ENCODE peak calls at places on chromosomes 7 and 10, in nine cellular contexts. X is OCI-LY7, J is RWPE1, B is cardiac muscle cell, T is brain microvascular endothelial cell, Y is tibial artery, O is lower lobe of right lung, R is SK-N-SH, M is Panc1. D is an unnamed sample.

GRCh38 chr7:1455241-1455939 is 3.9 kb downstream of the MICALL2 start:
- DNase-seq in T (no peak), B (no peak), X (no peak), O (peak), J (peak), M (no peak), R (no peak), Y (no peak), D (peak)

GRCh38 chr10:122494833-122495232 is 33.5 kb downstream of the HTRA1 start:
- DNase-seq in Y (peak), R (no peak), B (peak), M (no peak), J (peak), O (peak), T (peak), X (no peak), D (no peak)

GRCh38 chr10:68560201-68560915 is at the start of gene TET1:
- DNase-seq in B (peak), R (peak), J (no peak), O (no peak), M (no peak), Y (peak), T (peak), X (peak), D (peak)

GRCh38 chr10:43491855-43492254 is 54.9 kb downstream of the ZNF487 start:
- DNase-seq in R (no peak), Y (no peak), O (no peak), M (no peak), T (no peak), X (no peak), J (no peak), B (no peak), D (no peak)

GRCh38 chr7:2278026-2278425 is 36.0 kb downstream of the NUDT1 start:
- DNase-seq in T (no peak), O (no peak), J (no peak), B (no peak), M (no peak), R (no peak), Y (no peak), X (no peak), D (no peak)

GRCh38 chr10:23075672-23076071 is 19.7 kb upstream of the MSRB2 start:
- DNase-seq in M (no peak), Y (no peak), T (no peak), R (no peak), X (no peak), O (no peak), J (no peak), B (no peak), D (no peak)

GRCh38 chr10:68981074-68981473 is 7.5 kb upstream of the KIFBP start:
- DNase-seq in R (no peak), Y (no peak), J (no peak), B (peak), M (no peak), X (peak), T (no peak), O (no peak), D (no peak)

GRCh38 chr7:158413962-158414961 is 173.4 kb downstream of the PTPRN2 start:
- DNase-seq in R (no peak), T (peak), J (no peak), X (no peak), B (no peak), O (no peak), M (no peak), Y (no peak), D (no peak)

GRCh38 chr10:122953827-122954730 is at the start of gene C10orf88:
- DNase-seq in R (peak), O (peak), T (peak), B (peak), J (peak), Y (peak), M (peak), X (peak), D (peak)

GRCh38 chr10:47359101-47359500 is 10.9 kb downstream of the RBP3 start:
- DNase-seq in B (no peak), Y (no peak), O (no peak), J (no peak), R (no peak), X (no peak), M (no peak), T (no peak), D (no peak)

GRCh38 chr10:103111031-103111917 is 81.8 kb downstream of the NT5C2 start:
- DNase-seq in B (peak), R (no peak), O (no peak), X (no peak), M (no peak), T (no peak), Y (no peak), J (no peak), D (no peak)

GRCh38 chr7:47271749-47272148 is 310.2 kb downstream of the TNS3 start:
- DNase-seq in R (no peak), O (no peak), T (no peak), B (no peak), Y (no peak), M (no peak), X (no peak), J (no peak), D (no peak)

GRCh38 chr10:70777063-70777875 is 7.9 kb downstream of the TBATA start:
- DNase-seq in X (no peak), O (no peak), T (no peak), Y (no peak), M (no peak), R (peak), J (no peak), B (no peak), D (no peak)

GRCh38 chr7:29987821-29988317 is 1.7 kb downstream of the SCRN1 start:
- DNase-seq in X (peak), J (peak), B (peak), O (no peak), Y (no peak), T (peak), M (peak), R (peak), D (no peak)

GRCh38 chr10:93290661-93291354 is 191.3 kb downstream of the MYOF start:
- DNase-seq in X (no peak), M (no peak), T (no peak), Y (no peak), O (no peak), R (no peak), J (no peak), B (no peak), D (no peak)

GRCh38 chr7:92934096-92934495 is 97.7 kb upstream of the CDK6 start:
- DNase-seq in B (no peak), T (no peak), X (no peak), Y (no peak), J (peak), O (no peak), M (no peak), R (no peak), D (no peak)

GRCh38 chr7:4058158-4058557 is 623.9 kb upstream of the FOXK1 start:
- DNase-seq in B (no peak), M (no peak), O (no peak), Y (no peak), T (no peak), J (no peak), X (no peak), R (no peak), D (no peak)

GRCh38 chr10:104608076-104608828 is 32.8 kb upstream of the SORCS3 start:
- DNase-seq in R (no peak), O (no peak), T (no peak), M (no peak), J (no peak), B (no peak), X (no peak), Y (no peak), D (no peak)

GRCh38 chr7:82562716-82563404 is 119.3 kb upstream of the CACNA2D1 start:
- DNase-seq in T (peak), X (no peak), R (no peak), J (no peak), B (peak), M (peak), O (no peak), Y (no peak), D (no peak)

GRCh38 chr7:138904122-138904435 is 77.1 kb downstream of the KIAA1549 start:
- DNase-seq in O (no peak), Y (no peak), B (no peak), T (no peak), M (no peak), R (no peak), X (no peak), J (no peak), D (no peak)

GRCh38 chr10:101840741-101841453 is 2.7 kb downstream of the KCNIP2 start:
- DNase-seq in X (peak), B (peak), Y (peak), R (peak), O (peak), J (peak), T (peak), M (no peak), D (peak)

GRCh38 chr7:148084138-148084537 is 506.4 kb upstream of the C7orf33 start:
- DNase-seq in R (peak), O (no peak), X (peak), B (peak), M (peak), T (peak), J (peak), Y (no peak), D (no peak)

GRCh38 chr10:57992321-57993077 is 275.2 kb downstream of the IPMK start:
- DNase-seq in J (peak), Y (no peak), X (no peak), R (no peak), M (no peak), O (no peak), B (no peak), T (no peak), D (no peak)

GRCh38 chr7:20795881-20796280 is 9.2 kb upstream of the SP8 start:
- DNase-seq in T (no peak), O (no peak), X (no peak), J (no peak), B (no peak), Y (no peak), R (no peak), M (no peak), D (no peak)

GRCh38 chr10:126867567-126868365 is 37.5 kb upstream of the DOCK1 start:
- DNase-seq in B (peak), X (no peak), O (no peak), R (no peak), Y (no peak), J (no peak), T (peak), M (no peak), D (no peak)

DNA sequence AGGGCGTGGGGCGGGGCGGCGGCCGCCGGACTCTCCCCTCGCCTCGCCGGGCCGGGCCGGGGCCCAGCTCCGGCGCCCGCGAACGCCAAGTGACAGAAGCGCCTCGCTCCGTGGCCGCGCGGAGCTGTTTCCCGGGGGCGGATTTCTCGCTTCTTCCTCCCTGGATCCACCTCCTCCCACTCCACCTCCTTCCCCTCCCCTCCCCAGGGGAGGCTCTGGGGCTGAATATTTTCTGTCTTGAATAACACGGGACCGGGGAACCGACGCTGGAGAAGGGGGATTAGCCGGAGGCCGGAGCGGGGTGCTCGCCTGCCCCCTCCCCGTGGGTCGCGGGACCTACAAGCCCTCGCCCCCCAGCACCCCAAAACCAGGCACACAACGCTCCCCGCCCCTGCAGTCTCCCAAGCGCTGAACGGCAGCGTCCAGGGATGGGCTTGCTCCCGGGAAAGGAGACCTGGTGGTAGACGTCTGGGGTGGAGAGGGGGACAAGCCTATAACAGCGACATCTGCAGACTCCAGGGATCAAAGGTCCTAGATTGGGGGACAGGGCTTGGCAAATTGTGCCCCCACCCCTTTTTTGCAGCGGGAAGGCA is at the start of gene ARHGAP21:
- DNase-seq in R (peak), O (peak), M (no peak), J (peak), Y (peak), T (peak), X (peak), B (peak), D (peak)
- TF ChIP-seq CTCF in R (peak), O (no peak), M (no peak), J (no peak), Y (no peak), T (peak), X (peak), B (peak), D (no peak)

DNA sequence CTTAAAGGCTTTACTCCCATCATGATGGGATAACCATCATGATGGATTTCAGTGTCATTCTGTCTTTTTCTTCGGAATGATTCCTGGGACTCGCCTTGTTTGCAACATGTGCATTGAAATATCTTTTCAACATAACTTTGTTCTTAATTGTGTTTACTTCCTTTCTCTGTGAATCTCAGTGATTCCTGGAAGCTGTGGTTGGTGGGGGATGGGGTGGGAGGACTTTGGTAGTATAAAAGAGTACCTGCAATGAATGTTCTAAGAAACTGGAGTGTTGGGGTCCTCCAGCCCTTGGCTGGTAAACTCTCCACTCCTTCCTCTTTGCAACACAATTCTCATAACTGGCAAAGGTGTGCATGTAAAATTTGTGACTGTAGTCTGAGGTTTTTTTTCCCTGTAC is 11.5 kb upstream of the SH2D4B start:
- DNase-seq in J (no peak), T (no peak), Y (no peak), M (no peak), X (no peak), O (no peak), R (no peak), B (no peak), D (no peak)
- H3K27ac ChIP-seq in J (no peak), T (no peak), Y (no peak), M (no peak), X (no peak), O (no peak), R (no peak), B (no peak), D (no peak)

GRCh38 chr10:34656676-34657075 is 158.4 kb downstream of the PARD3 start:
- DNase-seq in J (no peak), M (no peak), T (no peak), X (no peak), R (no peak), O (no peak), Y (no peak), B (no peak), D (no peak)

GRCh38 chr10:34653530-34653929 is 161.6 kb downstream of the PARD3 start:
- DNase-seq in B (no peak), X (no peak), J (no peak), R (no peak), O (no peak), T (no peak), M (no peak), Y (no peak), D (no peak)

GRCh38 chr10:34658934-34659333 is 156.2 kb downstream of the PARD3 start:
- DNase-seq in M (no peak), X (no peak), R (no peak), J (no peak), B (no peak), O (no peak), Y (no peak), T (no peak), D (no peak)

GRCh38 chr10:34654211-34654610 is 160.9 kb downstream of the PARD3 start:
- DNase-seq in M (no peak), B (no peak), X (no peak), Y (no peak), T (no peak), R (no peak), J (no peak), O (no peak), D (no peak)

DNA sequence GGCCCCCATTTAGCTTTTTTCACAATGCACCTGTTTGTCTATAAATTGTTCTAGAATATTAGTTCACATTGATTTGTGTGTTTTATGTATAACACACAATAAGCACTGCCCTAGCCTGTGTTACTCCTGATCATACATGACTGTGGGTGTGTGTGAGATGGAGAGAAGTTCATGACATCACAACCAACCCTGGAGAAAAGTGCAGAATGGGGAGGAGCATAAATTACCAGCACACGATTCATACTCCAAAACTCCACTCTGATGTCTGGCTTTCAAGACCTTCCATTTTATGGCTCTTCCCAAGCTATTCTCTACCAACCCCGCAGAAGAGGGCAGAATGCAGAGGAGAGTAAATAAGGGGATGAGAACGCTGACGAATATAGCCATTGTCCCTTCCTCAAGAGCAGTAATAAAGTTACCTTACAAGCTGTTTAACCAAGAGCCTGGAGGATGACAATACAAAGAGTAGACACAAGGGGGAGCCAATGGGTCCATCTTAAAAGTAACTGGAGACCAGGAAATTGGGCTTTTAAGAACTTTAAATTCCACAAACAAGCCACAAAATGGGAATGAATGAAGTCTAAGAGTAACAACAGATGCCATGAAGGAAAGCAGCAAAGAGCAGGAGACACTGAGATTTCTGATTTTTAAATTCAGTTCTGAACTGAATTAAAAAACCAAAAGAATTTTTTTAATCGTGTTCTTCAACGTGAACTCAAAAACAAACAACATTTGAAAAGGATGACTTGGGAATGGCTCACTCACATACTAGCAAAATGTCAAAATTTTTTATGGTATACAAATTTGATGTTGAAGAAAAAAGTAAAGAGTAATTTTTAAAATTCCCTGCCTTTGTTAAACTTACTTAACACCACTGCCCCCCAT is 159.6 kb downstream of the PARD3 start:
- DNase-seq in X (peak), O (no peak), Y (no peak), T (peak), M (peak), B (peak), J (peak), R (peak), D (no peak)
- TF ChIP-seq CTCF in X (peak), O (peak), Y (peak), T (peak), M (peak), B (peak), J (peak), R (peak), D (peak)

DNA sequence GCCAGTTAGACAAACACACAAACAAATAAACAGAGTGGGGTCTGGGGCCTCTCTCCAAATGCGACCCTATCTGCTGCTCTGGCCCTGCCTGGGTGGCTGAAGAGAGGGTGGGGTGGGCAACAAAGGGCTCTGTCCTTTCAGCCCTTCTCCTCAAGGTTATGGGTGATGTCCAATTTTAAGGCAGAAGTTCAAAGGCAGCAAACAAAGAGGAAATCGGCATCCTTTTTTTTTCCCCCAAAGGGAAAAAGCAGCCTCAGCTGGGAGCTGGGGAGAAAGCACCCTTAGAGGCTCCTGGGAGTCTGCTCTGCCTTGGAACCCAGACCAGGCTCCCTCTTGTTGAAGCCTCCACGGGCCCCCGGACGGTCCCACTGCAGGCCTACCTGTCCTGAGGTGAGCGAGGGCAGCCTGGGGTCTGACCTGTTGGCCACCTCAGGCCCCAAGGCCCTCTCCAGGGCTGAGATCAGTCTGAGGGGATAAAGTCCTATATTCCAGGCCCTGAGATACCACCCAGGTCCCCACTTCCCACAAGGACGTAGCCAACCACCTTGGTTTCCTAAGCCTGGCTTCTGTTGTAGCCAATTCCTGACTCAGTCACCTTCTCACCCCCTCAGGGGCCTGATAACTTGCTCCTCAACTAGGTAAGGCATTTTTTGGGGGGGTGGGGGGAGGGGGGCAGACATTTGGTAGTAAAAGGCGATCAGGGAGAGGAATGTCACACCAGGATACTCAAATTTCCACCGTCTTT is 4.4 kb downstream of the HOXA11 start:
- DNase-seq in Y (peak), J (no peak), M (no peak), T (no peak), O (no peak), R (no peak), B (no peak), X (no peak), D (no peak)
- H3K27ac ChIP-seq in Y (no peak), J (peak), M (no peak), T (no peak), O (no peak), R (no peak), B (no peak), X (no peak), D (no peak)

GRCh38 chr10:134743-135600 is at the start of gene ZMYND11:
- DNase-seq in Y (peak), O (peak), M (no peak), R (peak), J (peak), T (peak), B (peak), X (peak), D (peak)
- TF ChIP-seq CTCF in Y (no peak), O (no peak), M (peak), R (no peak), J (peak), T (no peak), B (no peak), X (no peak), D (peak)

GRCh38 chr10:14581553-14581952 is 193.1 kb downstream of the FAM107B start:
- DNase-seq in J (no peak), T (no peak), R (no peak), B (no peak), M (no peak), Y (no peak), O (no peak), X (no peak), D (no peak)
- H3K27ac ChIP-seq in J (no peak), T (no peak), R (no peak), B (no peak), M (no peak), Y (no peak), O (no peak), X (no peak), D (no peak)

DNA sequence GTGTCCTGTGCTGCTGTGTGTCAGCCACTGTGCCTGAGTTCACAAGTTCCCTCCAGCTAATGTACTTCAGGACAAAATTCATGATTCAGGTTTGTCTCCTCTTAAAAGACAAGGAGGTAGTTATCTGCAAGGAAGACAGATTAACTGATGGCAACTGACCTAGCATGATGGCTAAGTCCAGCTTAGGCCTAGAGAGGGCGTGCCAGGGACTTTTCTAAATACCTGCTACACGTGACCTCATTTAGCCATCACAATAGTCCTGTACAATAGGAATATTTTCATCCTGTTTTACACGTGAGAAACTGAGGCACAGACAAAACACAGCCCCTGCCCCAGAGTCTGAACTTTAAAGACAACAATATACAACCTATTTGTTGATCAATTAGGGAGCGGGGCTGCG is 275.7 kb downstream of the XPNPEP1 start:
- DNase-seq in X (peak), Y (no peak), B (no peak), T (no peak), O (no peak), R (no peak), J (no peak), M (no peak), D (no peak)
- TF ChIP-seq CTCF in X (peak), Y (no peak), B (no peak), T (no peak), O (no peak), R (no peak), J (no peak), M (no peak), D (no peak)